ENCODE peak calls at places on chromosomes 7 and 10, in seven cellular contexts. B, P, Q, R, Z, E and A are unnamed samples.
A peak's percentile ranks its signal among the peaks of the same experiment; 100 is the strongest.

GRCh38 chr10:48653347-48653746 is 31.3 kb upstream of the WDFY4 start:
- DNase-seq in B (no peak), P (no peak), Q (no peak), R (no peak), Z (no peak), E (no peak), A (no peak)

GRCh38 chr10:102735065-102735562 is 8.6 kb upstream of the WBP1L start:
- DNase-seq in B (no peak), P (no peak), Q (no peak), R (no peak), Z (no peak), E (no peak), A (no peak)

GRCh38 chr7:48052748-48053147 is 17.4 kb downstream of the C7orf57 start:
- DNase-seq in B (no peak), P (no peak), Q (no peak), R (no peak), Z (no peak), E (peak; percentile 36), A (no peak)

GRCh38 chr10:45466784-45467183 is 92.8 kb downstream of the ALOX5 start:
- DNase-seq in B (no peak), P (no peak), Q (no peak), R (no peak), Z (no peak), E (no peak), A (no peak)

GRCh38 chr10:16909271-16909767 is 92.1 kb upstream of the RSU1 start:
- DNase-seq in B (no peak), P (no peak), Q (no peak), R (no peak), Z (no peak), E (no peak), A (no peak)

GRCh38 chr7:70376561-70377031 is 755.3 kb upstream of the GALNT17 start:
- DNase-seq in B (peak; percentile 75), P (no peak), Q (no peak), R (no peak), Z (no peak), E (no peak), A (no peak)

GRCh38 chr10:32340596-32341180 is 6.3 kb downstream of the EPC1 start:
- DNase-seq in B (no peak), P (no peak), Q (no peak), R (no peak), Z (no peak), E (no peak), A (no peak)

GRCh38 chr7:46844486-46844885 is 737.4 kb downstream of the TNS3 start:
- DNase-seq in B (no peak), P (no peak), Q (no peak), R (no peak), Z (no peak), E (peak; percentile 69), A (no peak)